ENCODE peak calls at places on chromosomes 6 and 20, in six cellular contexts. P is endodermal cell, T is GM13976, C is cardiac muscle cell, F is coronary artery, X is RWPE1. U is an unnamed sample.

GRCh38 chr6:169959129-169960002 is 207.9 kb downstream of the ERMARD start:
- DNase-seq in T (no peak), X (no peak), P (peak), F (peak), C (no peak), U (no peak)

GRCh38 chr20:31515775-31516107 is 1.5 kb downstream of the HM13 start:
- DNase-seq in T (no peak), P (no peak), X (no peak), F (no peak), C (no peak), U (no peak)

GRCh38 chr6:90955246-90955645 is 368.4 kb upstream of the MAP3K7 start:
- DNase-seq in P (no peak), X (no peak), F (no peak), C (no peak), T (no peak), U (no peak)

GRCh38 chr20:19589731-19590362 is 168.2 kb upstream of the RIN2 start:
- DNase-seq in C (no peak), T (no peak), X (no peak), P (no peak), F (no peak), U (no peak)

GRCh38 chr20:8005033-8005432 is 14.5 kb downstream of the TMX4 start:
- DNase-seq in F (no peak), C (no peak), T (no peak), P (no peak), X (no peak), U (no peak)

GRCh38 chr20:53557157-53557556 is 36.5 kb downstream of the ZNF217 start:
- DNase-seq in X (no peak), T (no peak), C (no peak), P (no peak), F (no peak), U (no peak)

GRCh38 chr6:169839029-169839481 is 87.6 kb downstream of the ERMARD start:
- DNase-seq in T (no peak), X (no peak), C (no peak), F (peak), P (peak), U (no peak)

GRCh38 chr6:106087548-106088325 is 1.6 kb downstream of the PRDM1 start:
- DNase-seq in P (peak), X (no peak), F (no peak), C (peak), T (no peak), U (no peak)

GRCh38 chr6:10542135-10542689 is 21.1 kb downstream of the GCNT2 start:
- DNase-seq in F (no peak), T (no peak), C (no peak), P (no peak), X (no peak), U (no peak)

GRCh38 chr6:82118150-82118562 is 129.4 kb downstream of the IBTK start:
- DNase-seq in X (no peak), F (no peak), T (no peak), C (peak), P (no peak), U (no peak)

GRCh38 chr6:118748311-118749062 is 97.1 kb upstream of the CEP85L start:
- DNase-seq in X (no peak), F (no peak), P (peak), T (no peak), C (peak), U (no peak)

GRCh38 chr20:61954276-61955021 is 111.2 kb downstream of the TAF4 start:
- DNase-seq in T (no peak), F (no peak), P (no peak), X (no peak), C (no peak), U (no peak)

GRCh38 chr6:105204331-105204730 is 24.5 kb upstream of the POPDC3 start:
- DNase-seq in P (no peak), T (no peak), F (no peak), X (no peak), C (no peak), U (no peak)

GRCh38 chr20:50877232-50877631 is 54.0 kb downstream of the ADNP start:
- DNase-seq in T (no peak), P (peak), X (no peak), C (no peak), F (no peak), U (no peak)

GRCh38 chr6:44036196-44036595 is 91.1 kb downstream of the MRPL14 start:
- DNase-seq in T (no peak), C (no peak), P (peak), X (no peak), F (peak), U (no peak)

GRCh38 chr20:36499723-36500501 is 41.4 kb upstream of the MYL9 start:
- DNase-seq in P (no peak), X (no peak), F (no peak), C (no peak), T (no peak), U (no peak)

GRCh38 chr20:38007526-38007925 is 25.7 kb downstream of the TTI1 start:
- DNase-seq in F (no peak), X (no peak), P (no peak), C (no peak), T (no peak), U (no peak)

GRCh38 chr6:16481680-16482079 is 243.3 kb downstream of the GMPR start:
- DNase-seq in X (no peak), P (no peak), C (peak), T (no peak), F (no peak), U (no peak)

GRCh38 chr6:43181942-43182860 is at the start of gene CUL9:
- DNase-seq in X (peak), F (peak), T (peak), C (peak), P (peak), U (peak)

GRCh38 chr6:38876470-38876869 is 161.4 kb downstream of the DNAH8 start:
- DNase-seq in T (no peak), F (no peak), C (peak), P (no peak), X (no peak), U (no peak)

GRCh38 chr20:1473821-1474220 is 7.2 kb upstream of the NSFL1C start:
- DNase-seq in F (no peak), X (no peak), T (no peak), P (no peak), C (no peak), U (no peak)

GRCh38 chr6:106823732-106824351 is 150.7 kb downstream of the CD24 start:
- DNase-seq in P (peak), T (no peak), F (no peak), C (no peak), X (no peak), U (no peak)

GRCh38 chr6:28814032-28814976 is 109.5 kb downstream of the TRIM27 start:
- DNase-seq in P (peak), T (no peak), F (no peak), C (no peak), X (no peak), U (no peak)

GRCh38 chr20:50721881-50722281 is 9.5 kb upstream of the PARD6B start:
- DNase-seq in C (no peak), X (no peak), T (no peak), F (peak), P (peak), U (no peak)

DNA sequence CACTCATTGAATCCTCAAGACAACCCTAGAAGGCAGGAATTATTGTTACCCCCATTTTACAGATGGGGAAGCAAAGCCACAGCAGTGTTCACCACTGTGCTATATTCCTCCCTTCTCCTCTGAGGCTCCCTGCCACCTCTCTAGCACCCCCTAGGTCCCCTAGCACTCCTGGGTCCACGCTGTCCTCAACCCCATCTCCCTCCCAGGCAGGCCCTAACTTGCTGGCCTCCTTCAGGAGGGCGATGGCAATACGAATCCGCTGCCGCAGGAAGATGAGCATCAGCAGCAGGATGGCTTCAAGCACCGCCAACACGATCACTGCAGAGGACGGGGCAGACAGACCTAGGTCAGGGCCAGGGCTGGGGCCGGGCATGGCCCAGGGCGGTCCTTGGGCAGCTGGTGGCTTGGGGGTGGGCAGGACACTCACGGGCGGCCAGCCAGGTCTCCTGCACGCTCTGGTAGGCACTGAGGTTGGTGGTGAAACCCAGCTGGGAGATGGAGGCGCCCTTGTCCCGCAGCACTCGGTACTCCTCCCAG is 7.8 kb upstream of the NEU1 start:
- DNase-seq in X (no peak), P (peak), F (no peak), C (no peak), T (no peak), U (no peak)
- TF ChIP-seq CTCF in X (no peak), P (peak), F (no peak), C (no peak), T (no peak), U (no peak)

GRCh38 chr20:44142416-44142815 is 44.6 kb downstream of the JPH2 start:
- DNase-seq in P (no peak), X (no peak), T (no peak), F (no peak), C (peak), U (no peak)

GRCh38 chr20:44138859-44139258 is 48.1 kb downstream of the JPH2 start:
- DNase-seq in F (no peak), X (no peak), T (no peak), C (no peak), P (no peak), U (no peak)

GRCh38 chr20:44145131-44145770 is 41.7 kb downstream of the JPH2 start:
- DNase-seq in F (no peak), T (no peak), X (no peak), P (no peak), C (no peak), U (no peak)

GRCh38 chr20:44143896-44144295 is 43.1 kb downstream of the JPH2 start:
- DNase-seq in X (no peak), F (no peak), T (no peak), C (no peak), P (no peak), U (no peak)

GRCh38 chr20:44141873-44142272 is 45.1 kb downstream of the JPH2 start:
- DNase-seq in T (no peak), F (no peak), C (no peak), X (no peak), P (no peak), U (no peak)
- TF ChIP-seq CTCF in T (no peak), F (no peak), C (no peak), X (no peak), P (no peak), U (no peak)

GRCh38 chr6:131807644-131808459 is at the start of gene ENPP1:
- DNase-seq in C (peak), F (peak), P (peak), X (peak), T (peak), U (peak)
- TF ChIP-seq CTCF in C (peak), F (no peak), P (peak), X (peak), T (no peak), U (peak)

GRCh38 chr6:167079853-167080297 is 43.0 kb upstream of the CCR6 start:
- DNase-seq in C (no peak), P (no peak), F (no peak), T (peak), X (no peak), U (no peak)
- TF ChIP-seq CTCF in C (no peak), P (peak), F (no peak), T (peak), X (no peak), U (no peak)

GRCh38 chr6:75932067-75932466 is 140.4 kb downstream of the IMPG1 start:
- DNase-seq in X (peak), F (no peak), T (peak), C (peak), P (peak), U (peak)
- TF ChIP-seq CTCF in X (peak), F (no peak), T (peak), C (peak), P (peak), U (peak)